ENCODE peak calls at places on chromosomes 2 and 18, in four cellular contexts. One of them, this sample, is unnamed.

GRCh38 chr2:11241804-11242203 is 86.5 kb downstream of the SLC66A3 start:
- DNase-seq in nephron progenitor cell: no peak
- DNase-seq in dorsolateral prefrontal cortex: no peak
- DNase-seq in astrocyte of the spinal cord: no peak
- DNase-seq in this sample: no peak

GRCh38 chr2:106816974-106817373 is 69.0 kb downstream of the ST6GAL2 start:
- DNase-seq in astrocyte of the spinal cord: no peak
- DNase-seq in dorsolateral prefrontal cortex: no peak
- DNase-seq in nephron progenitor cell: no peak
- DNase-seq in this sample: no peak

GRCh38 chr2:203732953-203733510 is 26.6 kb downstream of the CD28 start:
- DNase-seq in astrocyte of the spinal cord: no peak
- DNase-seq in dorsolateral prefrontal cortex: no peak
- DNase-seq in nephron progenitor cell: no peak
- DNase-seq in this sample: no peak

GRCh38 chr2:125167820-125168219 is 1142.7 kb downstream of the CNTNAP5 start:
- DNase-seq in nephron progenitor cell: no peak
- DNase-seq in dorsolateral prefrontal cortex: no peak
- DNase-seq in astrocyte of the spinal cord: peak
- DNase-seq in this sample: no peak

GRCh38 chr18:71784777-71785176 is 759.4 kb downstream of the CBLN2 start:
- DNase-seq in nephron progenitor cell: peak
- DNase-seq in astrocyte of the spinal cord: no peak
- DNase-seq in dorsolateral prefrontal cortex: no peak
- DNase-seq in this sample: no peak

GRCh38 chr2:103004426-103004942 is 242.7 kb downstream of the TMEM182 start:
- DNase-seq in nephron progenitor cell: no peak
- DNase-seq in dorsolateral prefrontal cortex: no peak
- DNase-seq in astrocyte of the spinal cord: no peak
- DNase-seq in this sample: no peak

GRCh38 chr2:44772131-44772530 is 169.4 kb upstream of the SIX3 start:
- DNase-seq in dorsolateral prefrontal cortex: no peak
- DNase-seq in astrocyte of the spinal cord: no peak
- DNase-seq in nephron progenitor cell: no peak
- DNase-seq in this sample: no peak

GRCh38 chr2:6516674-6517073 is 349.0 kb downstream of the CMPK2 start:
- DNase-seq in dorsolateral prefrontal cortex: no peak
- DNase-seq in astrocyte of the spinal cord: no peak
- DNase-seq in nephron progenitor cell: no peak
- DNase-seq in this sample: no peak

GRCh38 chr18:24853076-24853475 is 392.6 kb downstream of the HRH4 start:
- DNase-seq in astrocyte of the spinal cord: no peak
- DNase-seq in dorsolateral prefrontal cortex: no peak
- DNase-seq in nephron progenitor cell: no peak
- DNase-seq in this sample: no peak

GRCh38 chr2:111117666-111118454 is 2.9 kb upstream of the BCL2L11 start:
- DNase-seq in astrocyte of the spinal cord: peak
- DNase-seq in nephron progenitor cell: peak
- DNase-seq in dorsolateral prefrontal cortex: peak
- DNase-seq in this sample: no peak

GRCh38 chr2:72810165-72810564 is 15.7 kb downstream of the EXOC6B start:
- DNase-seq in nephron progenitor cell: no peak
- DNase-seq in astrocyte of the spinal cord: no peak
- DNase-seq in dorsolateral prefrontal cortex: no peak
- DNase-seq in this sample: no peak

GRCh38 chr2:74536166-74536950 is 6.6 kb downstream of the HTRA2 start:
- DNase-seq in nephron progenitor cell: no peak
- DNase-seq in astrocyte of the spinal cord: no peak
- DNase-seq in dorsolateral prefrontal cortex: no peak
- DNase-seq in this sample: no peak

GRCh38 chr2:24259316-24259715 is 84.5 kb downstream of the FAM228A start:
- DNase-seq in nephron progenitor cell: no peak
- DNase-seq in astrocyte of the spinal cord: no peak
- DNase-seq in dorsolateral prefrontal cortex: no peak
- DNase-seq in this sample: no peak

GRCh38 chr2:219542931-219543595 is 546 bp downstream of the CHPF start:
- DNase-seq in nephron progenitor cell: peak
- DNase-seq in astrocyte of the spinal cord: peak
- DNase-seq in dorsolateral prefrontal cortex: peak
- DNase-seq in this sample: no peak

GRCh38 chr18:59026831-59027410 is 112.8 kb upstream of the SEC11C start:
- DNase-seq in nephron progenitor cell: no peak
- DNase-seq in dorsolateral prefrontal cortex: no peak
- DNase-seq in astrocyte of the spinal cord: no peak
- DNase-seq in this sample: no peak

GRCh38 chr2:232592687-232593407 is 40.6 kb upstream of the EFHD1 start:
- DNase-seq in astrocyte of the spinal cord: peak
- DNase-seq in dorsolateral prefrontal cortex: no peak
- DNase-seq in nephron progenitor cell: no peak
- DNase-seq in this sample: no peak

DNA sequence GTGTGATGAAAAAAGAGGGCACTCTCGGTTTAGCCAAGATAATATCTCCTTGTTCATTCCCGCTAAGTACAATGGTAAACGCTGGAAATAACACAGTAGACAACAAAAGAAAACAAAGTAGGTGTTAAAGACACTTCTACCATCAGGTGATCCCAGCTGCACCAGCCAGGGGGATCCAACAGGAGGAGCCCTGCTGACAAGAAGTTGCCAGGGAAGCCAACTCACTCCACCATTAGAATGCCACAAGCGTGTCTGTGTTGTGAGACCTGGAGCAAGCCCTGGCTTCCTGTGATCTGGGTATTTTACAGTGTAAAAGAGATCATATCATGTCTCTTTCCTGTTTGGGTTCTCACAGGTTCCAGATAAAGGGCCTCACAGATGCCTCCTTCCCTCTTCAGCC is 117.0 kb downstream of the GRB14 start:
- DNase-seq in astrocyte of the spinal cord: no peak
- DNase-seq in dorsolateral prefrontal cortex: no peak
- DNase-seq in nephron progenitor cell: peak
- DNase-seq in this sample: no peak
- TF ChIP-seq CTCF in astrocyte of the spinal cord: no peak
- TF ChIP-seq CTCF in dorsolateral prefrontal cortex: no peak
- TF ChIP-seq CTCF in nephron progenitor cell: peak
- TF ChIP-seq CTCF in this sample: no peak

DNA sequence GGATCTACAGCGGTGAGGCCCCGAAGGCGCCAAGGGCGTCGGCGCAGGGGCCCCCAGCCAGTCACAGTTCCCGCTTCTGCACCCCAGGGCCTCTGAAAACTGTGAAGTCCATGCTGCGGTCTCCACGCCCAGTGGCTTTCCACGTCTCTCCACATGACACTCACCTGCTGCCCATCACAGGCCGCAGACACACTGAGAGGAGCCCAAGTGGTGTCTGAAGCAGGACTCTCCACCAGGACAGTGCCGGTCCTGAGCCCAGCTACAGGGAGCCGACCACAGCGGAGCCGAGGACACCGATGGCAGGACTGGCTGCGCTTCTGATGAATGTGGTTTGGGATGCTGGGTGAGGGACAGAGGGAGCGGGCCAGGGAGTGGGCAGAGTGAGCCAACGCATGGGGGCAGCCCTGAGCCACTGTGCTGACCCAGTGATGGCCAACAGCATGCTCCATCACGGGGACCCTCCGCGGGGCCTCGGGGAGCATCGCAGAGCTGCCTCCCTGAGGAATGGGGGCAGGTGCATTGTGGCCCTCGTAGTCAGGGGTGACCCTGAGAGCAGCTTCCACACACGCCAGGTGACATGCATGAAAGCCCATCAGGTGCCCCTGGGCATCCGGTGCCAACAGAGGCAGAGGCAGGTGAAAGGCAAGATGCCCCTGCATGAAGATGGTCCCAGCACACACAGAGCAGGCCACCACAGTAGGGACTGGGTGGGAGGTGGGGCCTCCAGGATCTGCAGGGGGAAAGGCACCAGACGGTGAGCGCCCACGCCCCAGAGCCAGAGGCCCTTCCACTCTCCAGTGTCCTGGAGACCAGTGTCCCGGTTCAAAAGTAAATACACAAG is 116.6 kb downstream of the HDAC4 start:
- DNase-seq in astrocyte of the spinal cord: no peak
- DNase-seq in nephron progenitor cell: no peak
- DNase-seq in dorsolateral prefrontal cortex: peak
- DNase-seq in this sample: no peak
- TF ChIP-seq CTCF in astrocyte of the spinal cord: no peak
- TF ChIP-seq CTCF in nephron progenitor cell: no peak
- TF ChIP-seq CTCF in dorsolateral prefrontal cortex: no peak
- TF ChIP-seq CTCF in this sample: no peak

GRCh38 chr18:10971717-10972116 is 177.7 kb downstream of the PIEZO2 start:
- DNase-seq in astrocyte of the spinal cord: no peak
- DNase-seq in dorsolateral prefrontal cortex: no peak
- DNase-seq in nephron progenitor cell: no peak
- DNase-seq in this sample: no peak
- TF ChIP-seq CTCF in astrocyte of the spinal cord: no peak
- TF ChIP-seq CTCF in dorsolateral prefrontal cortex: no peak
- TF ChIP-seq CTCF in nephron progenitor cell: no peak
- TF ChIP-seq CTCF in this sample: no peak

GRCh38 chr2:227939271-227940027 is 68.0 kb downstream of the DAW1 start:
- DNase-seq in nephron progenitor cell: peak
- DNase-seq in dorsolateral prefrontal cortex: peak
- DNase-seq in astrocyte of the spinal cord: peak
- DNase-seq in this sample: no peak
- TF ChIP-seq CTCF in nephron progenitor cell: peak
- TF ChIP-seq CTCF in dorsolateral prefrontal cortex: peak
- TF ChIP-seq CTCF in astrocyte of the spinal cord: peak
- TF ChIP-seq CTCF in this sample: no peak

GRCh38 chr2:1887915-1888314 is 143.6 kb upstream of the PXDN start:
- DNase-seq in astrocyte of the spinal cord: no peak
- DNase-seq in nephron progenitor cell: no peak
- DNase-seq in dorsolateral prefrontal cortex: no peak
- DNase-seq in this sample: no peak
- TF ChIP-seq CTCF in astrocyte of the spinal cord: peak
- TF ChIP-seq CTCF in nephron progenitor cell: peak
- TF ChIP-seq CTCF in dorsolateral prefrontal cortex: no peak
- TF ChIP-seq CTCF in this sample: no peak

GRCh38 chr2:70920367-70920715 is 15.4 kb upstream of the ATP6V1B1 start:
- DNase-seq in nephron progenitor cell: no peak
- DNase-seq in astrocyte of the spinal cord: no peak
- DNase-seq in dorsolateral prefrontal cortex: no peak
- DNase-seq in this sample: no peak

GRCh38 chr2:70923378-70924015 is 12.2 kb upstream of the ATP6V1B1 start:
- DNase-seq in dorsolateral prefrontal cortex: no peak
- DNase-seq in astrocyte of the spinal cord: no peak
- DNase-seq in nephron progenitor cell: no peak
- DNase-seq in this sample: no peak

GRCh38 chr2:70921839-70922590 is 13.7 kb upstream of the ATP6V1B1 start:
- DNase-seq in astrocyte of the spinal cord: no peak
- DNase-seq in dorsolateral prefrontal cortex: no peak
- DNase-seq in nephron progenitor cell: no peak
- DNase-seq in this sample: no peak

GRCh38 chr2:70921031-70921430 is 14.7 kb upstream of the ATP6V1B1 start:
- DNase-seq in dorsolateral prefrontal cortex: no peak
- DNase-seq in nephron progenitor cell: no peak
- DNase-seq in astrocyte of the spinal cord: no peak
- DNase-seq in this sample: no peak

DNA sequence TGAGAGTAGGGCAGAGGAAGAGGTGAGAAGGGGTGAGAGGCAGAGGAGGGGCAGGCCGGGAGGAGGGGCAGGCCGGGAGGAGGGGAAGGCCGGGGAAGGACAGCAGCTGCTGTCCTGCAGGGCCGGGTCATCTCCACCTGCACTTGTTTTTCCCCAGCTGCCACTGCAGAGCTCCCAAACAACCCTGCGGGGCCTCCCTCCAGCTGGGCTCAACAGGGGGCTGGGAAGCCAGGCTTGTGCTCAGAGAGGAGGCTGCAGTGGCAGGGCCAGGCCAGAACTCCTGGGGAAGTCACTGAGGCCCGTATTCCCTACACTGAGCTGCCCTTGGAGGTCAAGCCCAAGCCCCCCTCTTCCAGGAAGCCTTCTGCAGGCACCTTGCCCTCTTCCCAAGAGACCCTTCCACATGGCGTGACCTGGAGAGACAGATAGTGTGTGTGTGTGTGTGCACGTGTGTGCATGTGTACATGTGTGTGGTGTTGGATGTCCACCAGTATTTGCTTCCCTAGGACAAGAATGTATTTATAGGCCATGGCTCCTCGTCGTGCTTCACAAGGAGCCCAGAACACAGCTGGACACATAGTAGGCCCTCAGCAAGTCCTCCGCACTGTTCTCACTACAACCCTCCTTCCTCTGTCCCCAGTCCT is 13.0 kb upstream of the ATP6V1B1 start:
- DNase-seq in astrocyte of the spinal cord: no peak
- DNase-seq in nephron progenitor cell: no peak
- DNase-seq in dorsolateral prefrontal cortex: no peak
- DNase-seq in this sample: no peak
- TF ChIP-seq CTCF in astrocyte of the spinal cord: no peak
- TF ChIP-seq CTCF in nephron progenitor cell: no peak
- TF ChIP-seq CTCF in dorsolateral prefrontal cortex: no peak
- TF ChIP-seq CTCF in this sample: no peak

GRCh38 chr2:86370579-86370978 is 33.2 kb upstream of the REEP1 start:
- DNase-seq in astrocyte of the spinal cord: no peak
- DNase-seq in dorsolateral prefrontal cortex: no peak
- DNase-seq in nephron progenitor cell: no peak
- DNase-seq in this sample: no peak
- TF ChIP-seq CTCF in astrocyte of the spinal cord: no peak
- TF ChIP-seq CTCF in dorsolateral prefrontal cortex: no peak
- TF ChIP-seq CTCF in nephron progenitor cell: no peak
- TF ChIP-seq CTCF in this sample: no peak

DNA sequence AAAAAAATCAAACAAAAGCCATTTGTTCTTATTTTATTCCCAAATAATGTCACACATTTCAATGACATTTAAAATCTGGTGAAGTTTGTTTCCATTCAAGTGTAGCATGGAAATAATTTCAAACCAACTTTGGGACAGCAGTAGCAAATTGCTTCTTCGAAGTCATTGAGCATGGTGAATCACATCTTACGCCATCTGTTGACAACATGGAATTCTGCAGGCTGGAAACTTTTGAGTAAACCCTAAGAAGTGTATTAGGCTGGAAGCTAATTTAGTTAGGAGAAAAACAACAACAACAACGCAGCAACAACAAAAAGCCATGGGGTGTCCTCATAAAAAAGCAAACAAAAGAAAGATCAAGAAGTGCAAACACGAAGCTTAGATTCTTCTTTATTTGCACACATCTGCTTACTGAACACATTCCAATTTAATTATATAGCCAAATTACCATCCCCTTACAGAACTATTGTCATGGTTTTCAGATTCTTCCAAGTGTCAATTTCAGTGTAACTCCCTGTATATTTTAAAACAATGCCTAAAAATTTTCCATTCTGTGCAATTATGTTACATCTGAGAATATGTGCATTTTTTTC is 659.0 kb upstream of the CDH7 start:
- DNase-seq in astrocyte of the spinal cord: peak
- DNase-seq in nephron progenitor cell: peak
- DNase-seq in dorsolateral prefrontal cortex: no peak
- DNase-seq in this sample: no peak
- TF ChIP-seq CTCF in astrocyte of the spinal cord: peak
- TF ChIP-seq CTCF in nephron progenitor cell: peak
- TF ChIP-seq CTCF in dorsolateral prefrontal cortex: peak
- TF ChIP-seq CTCF in this sample: no peak

GRCh38 chr2:69914235-69915049 is 467 bp upstream of the MXD1 start:
- DNase-seq in dorsolateral prefrontal cortex: peak
- DNase-seq in nephron progenitor cell: peak
- DNase-seq in astrocyte of the spinal cord: peak
- DNase-seq in this sample: peak
- TF ChIP-seq CTCF in dorsolateral prefrontal cortex: peak
- TF ChIP-seq CTCF in nephron progenitor cell: no peak
- TF ChIP-seq CTCF in astrocyte of the spinal cord: peak
- TF ChIP-seq CTCF in this sample: no peak